ENCODE peak calls at places on chromosomes 16 and 17, in six cellular contexts. Q is cardiac muscle cell; K is cardiac fibroblast; I is EL; C is stimulated activated CD4-positive, alpha-beta T cell treated with anti-CD3 and anti-CD28 coated beads, Interleukin-2, amount 100 ng/mL, for 24 hours; U is uterus. M is an unnamed sample.

GRCh38 chr16:4273858-4274291 is 1.1 kb upstream of the TFAP4 start:
- DNase-seq in Q (peak), K (peak), I (peak), C (peak), U (peak), M (peak)

GRCh38 chr17:17994271-17994670 is 21.6 kb downstream of the DRC3 start:
- DNase-seq in Q (peak), K (no peak), I (peak), C (no peak), U (no peak), M (peak)

GRCh38 chr17:46179375-46179999 is 13.7 kb downstream of the KANSL1 start:
- DNase-seq in Q (no peak), K (no peak), I (no peak), C (no peak), U (no peak), M (peak)

GRCh38 chr17:4154201-4154600 is 11.2 kb downstream of the CYB5D2 start:
- DNase-seq in Q (no peak), K (no peak), I (peak), C (no peak), U (no peak), M (no peak)

GRCh38 chr17:21613071-21613429 is 79.3 kb upstream of the KCNJ18 start:
- DNase-seq in Q (no peak), K (no peak), I (no peak), C (no peak), U (no peak), M (no peak)

GRCh38 chr17:63842540-63843386 is at the start of gene SMARCD2:
- DNase-seq in Q (peak), K (peak), I (peak), C (peak), U (peak), M (peak)

GRCh38 chr17:65143899-65144590 is 6.9 kb downstream of the RGS9 start:
- DNase-seq in Q (no peak), K (no peak), I (no peak), C (no peak), U (no peak), M (no peak)

GRCh38 chr16:85675528-85675927 is 13.2 kb downstream of the GINS2 start:
- DNase-seq in Q (no peak), K (peak), I (peak), C (no peak), U (no peak), M (peak)

GRCh38 chr16:5438591-5438990 is 341.0 kb upstream of the EEF2KMT start:
- DNase-seq in Q (no peak), K (no peak), I (no peak), C (no peak), U (no peak), M (no peak)

GRCh38 chr16:85554791-85555548 is 58.2 kb upstream of the GSE1 start:
- DNase-seq in Q (peak), K (peak), I (peak), C (peak), U (peak), M (peak)

GRCh38 chr16:81231014-81231413 is 7.5 kb upstream of the BCO1 start:
- DNase-seq in Q (no peak), K (no peak), I (no peak), C (no peak), U (no peak), M (no peak)

GRCh38 chr17:1019451-1019850 is 22.5 kb downstream of the TIMM22 start:
- DNase-seq in Q (peak), K (no peak), I (no peak), C (no peak), U (no peak), M (no peak)

GRCh38 chr16:10412935-10413601 is 27.2 kb downstream of the ATF7IP2 start:
- DNase-seq in Q (no peak), K (no peak), I (no peak), C (no peak), U (no peak), M (no peak)

GRCh38 chr16:51146256-51146924 is 4.7 kb downstream of the SALL1 start:
- DNase-seq in Q (peak), K (peak), I (peak), C (no peak), U (no peak), M (peak)

GRCh38 chr16:22370038-22370541 is 4.3 kb downstream of the CDR2 start:
- DNase-seq in Q (no peak), K (peak), I (peak), C (no peak), U (no peak), M (no peak)

M was measured in OCI-M1.